ENCODE peak calls at places on chromosomes 4 and X, in eight cellular contexts. O is tibial artery, W is WTC11, D is kidney, H is epithelial cell of esophagus, G is MM.1S, A is OCI-LY7, S is PC-9. T is an unnamed sample.

GRCh38 chr4:41199788-41200187 is 14.6 kb downstream of the APBB2 start:
- DNase-seq in D (no peak), A (no peak), G (no peak), O (no peak), W (no peak), H (no peak), S (no peak), T (no peak)

GRCh38 chr4:106496066-106496465 is 127.5 kb upstream of the GIMD1 start:
- DNase-seq in S (no peak), D (no peak), O (no peak), G (no peak), A (no peak), H (no peak), W (no peak), T (no peak)

GRCh38 chrX:44961817-44962607 is 89.0 kb downstream of the KDM6A start:
- DNase-seq in S (no peak), D (no peak), G (no peak), W (no peak), O (no peak), A (no peak), H (no peak), T (no peak)

GRCh38 chrX:44882635-44883034 is 9.6 kb downstream of the KDM6A start:
- DNase-seq in G (no peak), H (no peak), S (no peak), O (no peak), D (no peak), A (no peak), W (no peak), T (no peak)

GRCh38 chrX:134932528-134933217 is 58.1 kb upstream of the SMIM10 start:
- DNase-seq in O (no peak), S (no peak), D (no peak), W (no peak), A (no peak), G (no peak), H (peak; percentile 55), T (no peak)

GRCh38 chrX:8005678-8006347 is 78.6 kb upstream of the PNPLA4 start:
- DNase-seq in S (no peak), D (no peak), H (no peak), G (no peak), W (no peak), A (no peak), O (no peak), T (no peak)

GRCh38 chr4:78288327-78288726 is 231.2 kb downstream of the FRAS1 start:
- DNase-seq in H (no peak), D (no peak), W (no peak), A (no peak), O (no peak), G (no peak), S (no peak), T (no peak)

GRCh38 chr4:90112715-90113114 is 14.5 kb upstream of the CCSER1 start:
- DNase-seq in O (no peak), G (no peak), S (no peak), W (no peak), D (no peak), H (peak; percentile 29), A (no peak), T (no peak)

GRCh38 chr4:158758142-158758541 is 10.7 kb upstream of the FNIP2 start:
- DNase-seq in H (no peak), S (no peak), G (no peak), A (no peak), W (no peak), O (no peak), D (no peak), T (no peak)

GRCh38 chrX:66004928-66005831 is 34.7 kb downstream of the VSIG4 start:
- DNase-seq in W (no peak), O (no peak), D (no peak), G (peak; percentile 26), A (peak; percentile 48), S (no peak), H (no peak), T (no peak)

GRCh38 chr4:74473155-74473811 is 28.3 kb downstream of the AREG start:
- DNase-seq in G (no peak), O (peak; percentile 65), A (no peak), D (no peak), W (no peak), S (peak; percentile 71), H (peak; percentile 90), T (no peak)

GRCh38 chrX:150366951-150367545 is 3.9 kb downstream of the MAMLD1 start:
- DNase-seq in O (no peak), W (no peak), H (peak; percentile 24), D (no peak), S (no peak), G (no peak), A (no peak), T (no peak)

GRCh38 chrX:150364347-150365050 is 1.4 kb downstream of the MAMLD1 start:
- DNase-seq in H (peak; percentile 34), O (peak; percentile 67), G (no peak), A (no peak), W (peak; percentile 13), S (no peak), D (peak; percentile 77), T (no peak)

GRCh38 chrX:150363561-150364346 is 637 bp downstream of the MAMLD1 start:
- DNase-seq in G (no peak), O (peak; percentile 72), A (no peak), W (peak; percentile 23), D (peak; percentile 82), S (no peak), H (peak; percentile 54), T (no peak)

GRCh38 chrX:150365051-150365952 is 2.2 kb downstream of the MAMLD1 start:
- DNase-seq in G (peak; percentile 46), S (no peak), O (peak; percentile 85), H (peak; percentile 42), W (peak; percentile 77), A (no peak), D (peak; percentile 88), T (no peak)

DNA sequence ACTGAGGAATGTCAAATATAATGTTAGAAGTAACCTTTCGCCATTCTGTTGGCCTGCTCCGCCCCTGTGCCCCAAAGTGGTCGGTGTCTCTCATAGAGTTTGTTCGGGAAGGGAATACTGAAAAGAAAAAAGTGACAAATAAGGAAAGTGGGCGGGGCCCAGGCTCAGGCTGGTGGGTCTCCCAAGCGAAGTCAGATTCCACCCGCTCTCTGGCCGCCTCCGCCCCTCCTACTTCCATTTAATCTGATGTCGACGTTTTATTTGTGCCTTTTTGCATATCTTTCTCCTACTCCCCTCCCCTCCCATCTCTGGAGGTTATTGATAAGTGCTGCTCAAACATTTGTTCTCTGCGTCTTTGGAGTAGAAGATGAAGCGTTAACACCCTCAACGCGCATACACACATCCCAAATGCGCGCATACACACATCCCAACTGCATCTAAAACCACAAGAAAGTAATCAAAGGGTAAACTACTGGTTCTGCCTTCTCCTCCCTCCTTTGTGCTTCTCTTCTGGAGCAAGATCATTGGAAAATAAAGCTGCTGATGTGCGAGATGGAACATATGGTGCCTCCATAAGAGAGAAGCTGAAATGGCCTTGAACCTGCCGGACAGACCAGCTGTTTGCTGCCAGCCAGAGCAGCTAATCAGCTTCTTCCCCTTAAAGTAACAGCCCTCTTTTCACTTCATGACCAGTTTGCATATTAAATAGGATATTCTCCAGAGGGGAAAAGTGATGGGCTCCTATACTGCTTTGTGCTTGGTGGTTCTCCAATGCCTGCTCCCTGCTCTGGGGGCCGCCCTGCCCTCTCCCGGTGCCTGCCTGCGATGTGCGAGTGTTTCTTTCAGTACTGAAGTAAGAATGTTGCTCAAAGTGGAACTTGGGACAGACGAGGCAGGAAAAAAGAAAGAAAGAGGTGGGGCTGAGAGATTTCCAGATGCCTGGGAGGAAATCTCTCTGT is 3.1 kb downstream of the MAMLD1 start:
- DNase-seq in W (peak; percentile 41), O (peak; percentile 87), H (peak; percentile 14), A (no peak), D (peak; percentile 82), G (no peak), S (no peak), T (no peak)
- TF ChIP-seq CTCF in W (no peak), O (no peak), H (no peak), A (no peak), D (no peak), G (no peak), S (no peak), T (no peak)

GRCh38 chr4:169791527-169792156 is 33.9 kb upstream of the HPF1 start:
- DNase-seq in O (no peak), H (peak; percentile 57), S (no peak), G (no peak), A (no peak), D (no peak), W (peak; percentile 66), T (no peak)
- TF ChIP-seq CTCF in O (peak; percentile 32), H (peak; percentile 50), S (peak; percentile 31), G (peak; percentile 22), A (peak; percentile 54), D (peak; percentile 36), W (no peak), T (peak; percentile 21)

DNA sequence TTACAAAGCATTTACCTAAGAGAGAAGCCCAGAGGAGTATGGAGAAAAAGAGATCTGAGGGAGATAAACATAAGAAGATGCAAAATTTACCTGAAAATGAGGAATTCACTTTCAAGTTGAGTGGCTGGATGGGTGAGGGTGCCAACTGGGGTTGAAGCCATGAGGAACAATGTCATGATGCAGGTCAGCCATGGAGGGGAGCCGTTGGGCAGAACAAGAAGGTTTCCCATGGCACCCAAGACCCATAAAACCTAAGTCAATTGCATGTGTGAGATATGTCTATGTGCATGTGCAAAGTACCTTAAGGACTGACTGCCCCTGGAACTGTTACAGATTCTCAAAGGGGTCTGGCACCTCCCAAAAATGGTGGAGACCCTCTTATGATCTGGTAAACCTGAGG is 46.6 kb upstream of the PRRG1 start:
- DNase-seq in G (no peak), H (peak; percentile 48), O (no peak), W (peak; percentile 29), A (no peak), D (no peak), S (no peak), T (no peak)
- TF ChIP-seq CTCF in G (no peak), H (peak; percentile 33), O (peak; percentile 19), W (no peak), A (no peak), D (peak; percentile 54), S (peak; percentile 49), T (no peak)

DNA sequence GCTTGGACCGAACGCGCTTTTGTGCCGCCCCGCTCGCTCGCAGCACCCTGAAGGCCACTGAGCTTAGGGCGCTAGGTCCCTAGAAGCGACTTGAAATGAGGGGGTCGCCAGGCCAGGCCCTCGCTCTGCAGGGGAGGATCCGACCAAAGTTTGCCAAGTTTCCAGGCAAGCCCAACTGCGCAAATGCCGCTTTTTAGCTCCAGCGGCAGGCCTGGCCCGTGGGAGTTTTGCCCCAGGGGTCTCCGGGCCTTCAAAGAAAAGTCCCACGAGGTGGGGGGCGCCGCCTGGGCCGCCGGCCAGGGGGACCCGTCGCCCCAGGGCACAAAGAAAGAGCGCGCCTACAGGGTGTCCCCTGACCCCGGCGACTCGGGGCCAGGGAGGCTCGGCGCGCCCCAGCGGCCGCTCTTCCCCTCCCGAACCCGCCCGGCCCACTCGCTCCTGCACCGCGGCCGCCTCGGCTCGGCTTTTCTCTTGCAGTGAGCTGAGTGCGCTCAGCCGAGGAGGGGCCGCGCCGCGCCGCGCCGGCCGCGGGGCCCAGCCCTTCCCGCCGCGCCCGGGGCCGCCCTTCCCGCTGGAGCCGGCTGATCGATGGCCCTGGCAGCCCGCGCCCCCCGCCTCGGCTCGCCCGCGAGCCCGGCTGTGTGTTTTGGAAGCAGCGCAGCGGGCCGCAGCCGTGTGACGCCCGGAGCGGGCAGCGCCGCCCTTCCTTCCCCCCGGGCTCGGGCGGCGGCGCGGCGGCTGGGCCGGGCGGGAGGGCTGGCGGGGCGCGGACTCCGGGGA is 788 bp upstream of the KLF3 start:
- DNase-seq in G (no peak), H (no peak), D (no peak), W (peak; percentile 65), S (peak; percentile 49), O (no peak), A (peak; percentile 44), T (peak; percentile 62)
- TF ChIP-seq CTCF in G (no peak), H (no peak), D (no peak), W (no peak), S (no peak), O (no peak), A (no peak), T (no peak)

T was measured in CD14-positive monocyte.